ENCODE peak calls at places on chromosomes 12 and 14, in nine cellular contexts. I is epithelial cell of esophagus, V is cardiac muscle cell, C is A549, M is neural progenitor cell, A is ovary, L is OCI-LY7, T is tibial artery, R is AG10803. U is an unnamed sample.

GRCh38 chr12:68784015-68784414 is 24.0 kb upstream of the MDM2 start:
- DNase-seq in I (no peak), V (peak), C (no peak), M (peak), A (no peak), L (no peak), T (no peak), R (peak), U (no peak)

GRCh38 chr12:46711756-46712155 is 114.0 kb downstream of the SLC38A4 start:
- DNase-seq in I (no peak), V (no peak), C (no peak), M (no peak), A (no peak), L (no peak), T (no peak), R (peak), U (no peak)

GRCh38 chr14:94578712-94579111 is 2.5 kb upstream of the SERPINA5 start:
- DNase-seq in I (no peak), V (no peak), C (no peak), M (no peak), A (no peak), L (no peak), T (peak), R (no peak), U (no peak)

GRCh38 chr12:3571323-3571722 is 80.3 kb downstream of the PRMT8 start:
- DNase-seq in I (no peak), V (no peak), C (no peak), M (no peak), A (no peak), L (no peak), T (no peak), R (no peak), U (no peak)

GRCh38 chr14:89000007-89000942 is 175.8 kb downstream of the TTC8 start:
- DNase-seq in I (peak), V (peak), C (peak), M (peak), A (no peak), L (no peak), T (no peak), R (peak), U (peak)

GRCh38 chr12:104749555-104749954 is 208.5 kb downstream of the SLC41A2 start:
- DNase-seq in I (no peak), V (no peak), C (no peak), M (no peak), A (no peak), L (no peak), T (no peak), R (no peak), U (no peak)

GRCh38 chr14:22159049-22159448 is 430.0 kb downstream of the DAD1 start:
- DNase-seq in I (peak), V (no peak), C (no peak), M (no peak), A (no peak), L (no peak), T (no peak), R (no peak), U (peak)

GRCh38 chr12:13247596-13247995 is 51.1 kb downstream of the EMP1 start:
- DNase-seq in I (peak), V (no peak), C (no peak), M (no peak), A (no peak), L (no peak), T (no peak), R (no peak), U (no peak)

GRCh38 chr14:23352506-23353432 is at the start of gene SLC22A17:
- DNase-seq in I (peak), V (peak), C (peak), M (peak), A (peak), L (no peak), T (peak), R (peak), U (peak)

GRCh38 chr14:64704743-64705405 is 650 bp downstream of the PLEKHG3 start:
- DNase-seq in I (no peak), V (peak), C (no peak), M (peak), A (peak), L (no peak), T (peak), R (peak), U (no peak)

GRCh38 chr14:73785834-73786631 is 65.6 kb upstream of the PTGR2 start:
- DNase-seq in I (peak), V (peak), C (peak), M (peak), A (peak), L (peak), T (peak), R (peak), U (peak)

GRCh38 chr12:63668028-63668799 is at the start of gene DPY19L2:
- DNase-seq in I (peak), V (peak), C (peak), M (peak), A (peak), L (no peak), T (peak), R (peak), U (peak)

GRCh38 chr14:88611878-88612277 is 49.0 kb downstream of the ZC3H14 start:
- DNase-seq in I (no peak), V (no peak), C (no peak), M (no peak), A (no peak), L (no peak), T (no peak), R (no peak), U (peak)

GRCh38 chr12:89525002-89525823 is 617 bp upstream of the GALNT4 start:
- DNase-seq in I (peak), V (no peak), C (peak), M (peak), A (peak), L (peak), T (peak), R (peak), U (peak)

GRCh38 chr14:53470351-53471043 is 317.4 kb upstream of the DDHD1 start:
- DNase-seq in I (peak), V (peak), C (no peak), M (no peak), A (no peak), L (no peak), T (no peak), R (peak), U (peak)

GRCh38 chr14:68535404-68536024 is 257.4 kb downstream of the ZFP36L1 start:
- DNase-seq in I (peak), V (peak), C (peak), M (no peak), A (no peak), L (no peak), T (no peak), R (peak), U (peak)

GRCh38 chr12:102811125-102811737 is 105.8 kb downstream of the PAH start:
- DNase-seq in I (no peak), V (peak), C (peak), M (peak), A (peak), L (peak), T (no peak), R (peak), U (no peak)

GRCh38 chr12:115375188-115375991 is 691.4 kb upstream of the TBX3 start:
- DNase-seq in I (peak), V (peak), C (peak), M (no peak), A (no peak), L (no peak), T (no peak), R (peak), U (peak)

GRCh38 chr14:61471297-61471980 is 150.1 kb downstream of the PRKCH start:
- DNase-seq in I (no peak), V (peak), C (no peak), M (no peak), A (no peak), L (peak), T (no peak), R (no peak), U (no peak)

GRCh38 chr12:91186189-91186588 is 3.6 kb upstream of the DCN start:
- DNase-seq in I (no peak), V (no peak), C (no peak), M (no peak), A (no peak), L (no peak), T (no peak), R (no peak), U (no peak)

GRCh38 chr12:122981587-122982493 is 1.4 kb downstream of the ARL6IP4 start:
- DNase-seq in I (no peak), V (no peak), C (no peak), M (no peak), A (no peak), L (no peak), T (peak), R (no peak), U (no peak)

GRCh38 chr12:4014858-4015224 is 141.6 kb upstream of the PARP11 start:
- DNase-seq in I (no peak), V (no peak), C (no peak), M (no peak), A (no peak), L (no peak), T (no peak), R (no peak), U (no peak)

GRCh38 chr14:80606347-80606772 is 335.2 kb downstream of the CEP128 start:
- DNase-seq in I (no peak), V (peak), C (no peak), M (no peak), A (no peak), L (no peak), T (no peak), R (no peak), U (no peak)

GRCh38 chr12:1350055-1350933 is 244.1 kb downstream of the FBXL14 start:
- DNase-seq in I (peak), V (peak), C (peak), M (no peak), A (peak), L (no peak), T (no peak), R (peak), U (peak)

GRCh38 chr14:59293934-59294661 is 105.6 kb downstream of the DAAM1 start:
- DNase-seq in I (peak), V (peak), C (no peak), M (no peak), A (no peak), L (no peak), T (no peak), R (no peak), U (no peak)

GRCh38 chr14:84343637-84344036 is 1186.3 kb upstream of the FLRT2 start:
- DNase-seq in I (peak), V (peak), C (no peak), M (no peak), A (no peak), L (no peak), T (no peak), R (no peak), U (peak)

GRCh38 chr12:5388581-5389535 is 43.0 kb upstream of the NTF3 start:
- DNase-seq in I (peak), V (no peak), C (no peak), M (no peak), A (no peak), L (no peak), T (no peak), R (peak), U (no peak)

GRCh38 chr12:94077209-94077608 is 71.2 kb upstream of the PLXNC1 start:
- DNase-seq in I (no peak), V (no peak), C (no peak), M (no peak), A (no peak), L (no peak), T (no peak), R (no peak), U (no peak)

GRCh38 chr14:51616256-51616655 is 35.5 kb upstream of the FRMD6 start:
- DNase-seq in I (no peak), V (no peak), C (no peak), M (no peak), A (no peak), L (no peak), T (no peak), R (no peak), U (no peak)

GRCh38 chr12:114682920-114683708 is 861 bp downstream of the TBX3 start:
- DNase-seq in I (peak), V (no peak), C (peak), M (peak), A (peak), L (no peak), T (no peak), R (peak), U (no peak)

DNA sequence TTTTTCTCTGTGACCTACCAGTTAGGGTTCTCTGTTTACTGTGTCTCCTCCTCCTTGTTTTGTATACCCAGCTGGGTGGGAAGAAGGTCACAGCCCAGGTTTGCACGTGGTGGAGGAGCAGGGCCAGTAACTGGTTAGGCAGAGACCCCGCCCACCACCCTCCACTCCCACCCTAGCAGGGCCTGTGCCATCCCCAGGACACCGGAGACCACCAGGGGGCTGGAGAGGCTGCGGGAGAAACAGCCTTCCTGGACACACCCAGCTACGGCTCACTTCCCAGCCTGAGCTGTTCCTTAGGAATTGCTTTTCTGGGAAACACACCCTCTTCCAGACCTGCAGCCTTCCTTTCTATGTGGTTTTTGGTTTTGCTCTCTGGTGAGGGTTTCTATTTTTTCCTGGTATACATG is 21.1 kb downstream of the BDKRB2 start:
- DNase-seq in I (peak), V (peak), C (peak), M (peak), A (no peak), L (no peak), T (no peak), R (peak), U (no peak)
- TF ChIP-seq CTCF in I (peak), V (peak), C (no peak), M (peak), A (no peak), L (no peak), T (no peak), R (peak), U (peak)

DNA sequence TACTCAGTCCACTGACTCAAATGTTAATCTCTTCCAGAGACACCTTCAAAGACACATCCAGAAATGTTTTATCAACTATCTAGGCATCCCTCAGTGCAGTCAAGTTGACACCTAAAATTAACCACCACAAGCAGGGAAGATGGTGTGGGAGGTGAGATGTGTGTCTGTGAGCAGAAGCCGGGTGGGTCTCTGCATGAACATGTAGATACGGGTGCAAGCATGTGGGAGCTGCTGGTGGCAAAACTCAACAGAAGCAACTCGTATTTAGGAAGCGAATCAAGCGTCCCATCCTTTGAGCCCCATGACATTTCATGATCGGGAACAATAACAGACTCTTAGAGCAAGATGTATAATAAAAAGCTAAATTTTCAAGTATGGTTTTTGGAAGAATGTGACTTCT is 110.0 kb upstream of the C14orf180 start:
- DNase-seq in I (no peak), V (no peak), C (no peak), M (no peak), A (no peak), L (no peak), T (no peak), R (no peak), U (no peak)
- H3K4me3 ChIP-seq in I (no peak), V (no peak), C (no peak), M (no peak), A (no peak), L (no peak), T (no peak), R (no peak), U (no peak)

DNA sequence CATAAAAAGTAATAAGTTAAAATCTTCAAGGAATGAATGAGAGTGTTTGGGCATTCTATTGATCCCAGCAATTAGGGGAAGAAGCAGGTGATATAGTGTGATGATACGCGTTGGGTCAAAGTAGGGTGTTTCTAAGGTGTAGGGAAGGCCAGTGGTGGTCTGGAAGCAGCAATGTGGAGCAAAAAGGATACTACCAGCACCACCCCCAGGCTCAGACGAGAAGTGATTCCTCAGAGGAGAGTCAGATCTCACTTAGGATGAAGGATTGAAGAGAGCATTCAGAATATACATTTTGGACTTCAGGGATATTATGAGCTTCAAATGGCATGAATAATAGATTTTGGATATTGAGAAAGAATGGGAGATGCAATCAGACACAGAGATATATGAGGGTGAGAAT is 497.6 kb downstream of the RMST start:
- DNase-seq in I (no peak), V (no peak), C (no peak), M (peak), A (no peak), L (no peak), T (no peak), R (no peak), U (no peak)
- TF ChIP-seq CTCF in I (no peak), V (no peak), C (no peak), M (peak), A (no peak), L (no peak), T (no peak), R (no peak), U (no peak)

DNA sequence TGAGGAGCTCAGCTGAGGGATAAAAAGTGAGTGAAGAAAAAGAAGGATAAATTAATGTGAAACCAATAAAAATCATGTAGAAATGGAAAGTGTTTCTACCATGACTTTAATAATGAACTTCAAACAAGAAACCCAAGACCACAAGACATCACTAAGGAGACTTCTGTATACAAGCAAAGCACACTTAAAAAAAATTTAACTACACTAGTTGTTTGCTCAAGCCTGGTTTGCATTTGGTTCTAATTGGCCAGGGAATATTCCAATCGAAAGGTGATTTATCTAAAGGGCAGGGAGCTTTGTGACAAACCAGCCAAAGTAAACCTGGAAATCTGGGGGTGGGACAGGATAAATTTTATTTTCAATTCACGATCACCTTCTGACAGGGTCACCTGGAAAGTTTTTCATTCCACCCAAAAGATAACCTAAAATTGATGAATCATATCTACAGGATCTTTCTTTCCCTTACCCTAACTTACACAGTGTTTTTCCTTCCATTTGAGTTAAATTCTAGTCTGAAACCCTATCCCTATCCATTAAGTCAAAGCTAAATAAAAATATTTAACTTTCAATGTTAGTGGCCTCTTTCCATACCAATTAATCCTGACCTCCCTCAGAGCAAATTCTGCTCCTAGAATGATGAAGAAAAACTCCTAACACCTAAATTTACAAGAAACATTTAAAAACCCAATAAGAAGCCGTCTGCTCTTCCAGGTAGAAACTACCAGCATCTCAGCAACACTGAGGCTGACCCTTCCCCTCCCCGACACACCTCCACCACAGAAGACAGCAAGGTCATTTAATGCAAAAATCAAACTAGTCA is 2.5 kb downstream of the EGLN3 start:
- DNase-seq in I (no peak), V (no peak), C (no peak), M (no peak), A (no peak), L (no peak), T (no peak), R (no peak), U (no peak)
- H3K4me3 ChIP-seq in I (peak), V (peak), C (no peak), M (peak), A (no peak), L (no peak), T (peak), R (no peak), U (no peak)

DNA sequence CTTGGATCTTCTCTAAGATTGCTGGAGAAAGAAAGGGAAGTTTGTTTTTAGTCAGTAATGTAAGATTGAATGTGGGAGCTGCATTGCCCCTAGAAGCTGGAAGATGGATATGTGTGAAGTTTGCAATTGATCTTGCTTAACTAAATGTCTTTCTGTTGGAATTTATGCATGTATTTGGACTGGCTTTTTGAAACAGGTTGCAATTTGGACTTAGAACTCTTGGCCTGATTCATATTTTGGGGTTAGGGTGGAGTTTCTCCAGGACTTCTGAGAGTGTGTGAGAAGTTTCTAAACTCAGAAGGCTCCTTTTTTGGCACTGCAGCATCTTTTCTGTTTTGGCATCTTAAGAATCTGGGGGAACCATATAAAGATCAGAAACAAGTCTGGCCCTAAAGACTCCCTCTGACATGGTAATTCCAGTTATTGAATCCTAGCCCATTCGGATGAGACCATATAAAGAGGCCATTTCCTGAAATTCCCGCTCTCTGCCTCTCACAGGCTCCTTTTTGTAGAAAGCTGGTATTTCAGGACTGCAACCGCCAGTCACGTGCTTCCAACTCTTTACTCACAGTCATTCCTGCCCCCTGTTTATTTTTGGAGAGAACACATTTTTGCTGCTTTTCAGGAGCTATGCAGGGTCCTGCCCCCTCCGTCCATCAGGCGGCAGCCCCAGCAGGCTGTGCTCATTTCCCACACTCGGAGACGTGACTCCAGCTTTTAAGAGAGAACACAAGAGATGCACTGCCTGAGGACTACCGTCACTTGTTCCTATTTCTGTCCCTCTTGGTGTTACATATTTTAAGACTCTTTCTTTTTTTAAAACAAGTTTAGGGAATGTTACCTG is 26.6 kb downstream of the IFT43 start:
- DNase-seq in I (no peak), V (peak), C (no peak), M (peak), A (peak), L (no peak), T (peak), R (no peak), U (peak)
- TF ChIP-seq CTCF in I (no peak), V (no peak), C (no peak), M (no peak), A (no peak), L (no peak), T (peak), R (no peak), U (no peak)

DNA sequence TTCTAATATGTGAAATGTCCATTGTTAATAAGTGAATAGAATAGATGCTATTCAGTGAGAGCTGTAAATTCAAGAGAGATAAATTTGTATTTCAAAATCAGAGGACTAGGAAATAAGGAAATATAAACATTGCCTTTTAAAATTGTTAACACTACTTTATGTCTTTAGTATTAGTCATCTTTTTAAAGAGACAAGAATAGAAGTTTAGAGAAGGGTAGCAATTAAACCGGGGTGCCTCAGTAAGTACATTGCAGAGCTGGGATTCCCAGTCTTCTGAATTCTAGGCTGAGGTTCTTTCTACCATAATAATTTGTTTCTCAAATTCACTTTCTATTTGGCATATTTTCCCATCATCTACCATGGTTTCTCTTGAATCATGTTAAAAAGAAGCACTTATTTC is 498.6 kb downstream of the SLC16A7 start:
- DNase-seq in I (no peak), V (no peak), C (no peak), M (no peak), A (no peak), L (no peak), T (no peak), R (no peak), U (no peak)
- H3K4me3 ChIP-seq in I (no peak), V (no peak), C (no peak), M (no peak), A (no peak), L (no peak), T (no peak), R (no peak), U (no peak)

U was measured in astrocyte of the spinal cord.